ENCODE peak calls at places on chromosomes 16 and 17, in five cellular contexts. U is mesothelial cell of epicardium, M is fibroblast of pulmonary artery, O is T-helper 1 cell, A is HFFc6. P is an unnamed sample.

GRCh38 chr17:32660496-32660895 is 173.7 kb downstream of the CDK5R1 start:
- DNase-seq in U (no peak), M (no peak), O (no peak), A (no peak), P (no peak)

GRCh38 chr16:14181371-14182050 is 110.4 kb downstream of the MRTFB start:
- DNase-seq in U (no peak), M (peak), O (no peak), A (peak), P (no peak)

GRCh38 chr16:19589771-19590302 is 34.3 kb downstream of the VPS35L start:
- DNase-seq in U (no peak), M (peak), O (no peak), A (peak), P (no peak)

GRCh38 chr16:76114681-76115080 is 162.5 kb upstream of the CNTNAP4 start:
- DNase-seq in U (no peak), M (no peak), O (no peak), A (no peak), P (no peak)

GRCh38 chr16:79409970-79410369 is 190.6 kb downstream of the MAF start:
- DNase-seq in U (no peak), M (no peak), O (no peak), A (no peak), P (no peak)

GRCh38 chr16:2276501-2277195 is 8.7 kb upstream of the RNPS1 start:
- DNase-seq in U (no peak), M (no peak), O (no peak), A (no peak), P (no peak)

GRCh38 chr16:82631701-82632685 is 5.2 kb downstream of the CDH13 start:
- DNase-seq in U (no peak), M (no peak), O (no peak), A (no peak), P (no peak)

GRCh38 chr16:85396879-85397871 is 215.9 kb upstream of the GSE1 start:
- DNase-seq in U (peak), M (no peak), O (peak), A (no peak), P (no peak)

GRCh38 chr17:57284984-57285646 is 28.8 kb downstream of the MSI2 start:
- DNase-seq in U (no peak), M (no peak), O (no peak), A (no peak), P (no peak)

GRCh38 chr16:11619327-11619851 is 32.7 kb upstream of the LITAF start:
- DNase-seq in U (no peak), M (no peak), O (no peak), A (no peak), P (no peak)

GRCh38 chr17:4556996-4557395 is 1.8 kb upstream of the MYBBP1A start:
- DNase-seq in U (no peak), M (no peak), O (no peak), A (no peak), P (no peak)

GRCh38 chr17:31568140-31568938 is 176.9 kb downstream of the RAB11FIP4 start:
- DNase-seq in U (no peak), M (no peak), O (no peak), A (no peak), P (peak)

P was measured in upper lobe of left lung.